ENCODE peak calls at places on chromosomes 12 and 14, in eight cellular contexts. E is A549; W is endodermal cell; S is colonic mucosa; C is CD8-positive, alpha-beta T cell; O is transverse colon; G is AG04450; Q is hepatocyte. H is an unnamed sample.

GRCh38 chr12:85029456-85029855 is 6.6 kb downstream of the TSPAN19 start:
- DNase-seq in E (peak; percentile 23), W (no peak), S (no peak), C (no peak), O (no peak), G (no peak), Q (peak; percentile 45), H (no peak)

GRCh38 chr12:79573820-79574219 is 116.9 kb downstream of the PAWR start:
- DNase-seq in E (no peak), W (no peak), S (no peak), C (no peak), O (no peak), G (no peak), Q (no peak), H (no peak)

GRCh38 chr14:52399104-52399503 is 85.0 kb downstream of the PTGER2 start:
- DNase-seq in E (no peak), W (no peak), S (no peak), C (no peak), O (no peak), G (no peak), Q (no peak), H (no peak)

GRCh38 chr12:27709932-27710591 is 570 bp upstream of the MRPS35 start:
- DNase-seq in E (peak; percentile 68), W (no peak), S (peak; percentile 40), C (no peak), O (peak; percentile 35), G (no peak), Q (no peak), H (no peak)

GRCh38 chr14:97978336-97978735 is 1181.2 kb downstream of the VRK1 start:
- DNase-seq in E (peak; percentile 42), W (peak; percentile 92), S (peak; percentile 81), C (peak; percentile 64), O (peak; percentile 78), G (no peak), Q (peak; percentile 90), H (peak; percentile 62)

GRCh38 chr14:72599579-72600470 is 294.1 kb downstream of the DPF3 start:
- DNase-seq in E (no peak), W (no peak), S (no peak), C (no peak), O (no peak), G (no peak), Q (no peak), H (no peak)

GRCh38 chr12:82524636-82525035 is 162.1 kb upstream of the TMTC2 start:
- DNase-seq in E (no peak), W (no peak), S (no peak), C (no peak), O (no peak), G (no peak), Q (no peak), H (no peak)

GRCh38 chr12:117985182-117985581 is 16.4 kb upstream of the KSR2 start:
- DNase-seq in E (no peak), W (no peak), S (no peak), C (no peak), O (no peak), G (no peak), Q (no peak), H (no peak)

GRCh38 chr14:21106191-21106505 is 5.3 kb downstream of the TMEM253 start:
- DNase-seq in E (peak; percentile 41), W (no peak), S (no peak), C (no peak), O (no peak), G (no peak), Q (no peak), H (no peak)

GRCh38 chr12:98954506-98954905 is 309.4 kb downstream of the APAF1 start:
- DNase-seq in E (no peak), W (no peak), S (no peak), C (no peak), O (no peak), G (no peak), Q (no peak), H (no peak)

GRCh38 chr12:8037046-8037663 is 4.6 kb downstream of the FOXJ2 start:
- DNase-seq in E (no peak), W (no peak), S (no peak), C (no peak), O (no peak), G (no peak), Q (no peak), H (no peak)

GRCh38 chr14:66540038-66540437 is 32.1 kb downstream of the GPHN start:
- DNase-seq in E (no peak), W (no peak), S (no peak), C (no peak), O (no peak), G (no peak), Q (no peak), H (no peak)

GRCh38 chr14:95097385-95097784 is 59.9 kb downstream of the DICER1 start:
- DNase-seq in E (no peak), W (no peak), S (no peak), C (no peak), O (no peak), G (no peak), Q (no peak), H (no peak)

GRCh38 chr14:59251811-59252771 is 63.6 kb downstream of the DAAM1 start:
- DNase-seq in E (no peak), W (no peak), S (no peak), C (no peak), O (no peak), G (no peak), Q (no peak), H (no peak)

GRCh38 chr12:62732861-62733427 is 202.0 kb downstream of the PPM1H start:
- DNase-seq in E (peak; percentile 92), W (no peak), S (no peak), C (no peak), O (no peak), G (no peak), Q (peak; percentile 36), H (no peak)

GRCh38 chr12:31874961-31875608 is 84.1 kb upstream of the RESF1 start:
- DNase-seq in E (peak; percentile 76), W (peak; percentile 81), S (peak; percentile 25), C (peak; percentile 59), O (peak; percentile 40), G (peak; percentile 8), Q (no peak), H (no peak)

GRCh38 chr12:6970096-6970527 is 352 bp downstream of the PHB2 start:
- DNase-seq in E (peak; percentile 36), W (no peak), S (no peak), C (no peak), O (no peak), G (no peak), Q (no peak), H (no peak)

DNA sequence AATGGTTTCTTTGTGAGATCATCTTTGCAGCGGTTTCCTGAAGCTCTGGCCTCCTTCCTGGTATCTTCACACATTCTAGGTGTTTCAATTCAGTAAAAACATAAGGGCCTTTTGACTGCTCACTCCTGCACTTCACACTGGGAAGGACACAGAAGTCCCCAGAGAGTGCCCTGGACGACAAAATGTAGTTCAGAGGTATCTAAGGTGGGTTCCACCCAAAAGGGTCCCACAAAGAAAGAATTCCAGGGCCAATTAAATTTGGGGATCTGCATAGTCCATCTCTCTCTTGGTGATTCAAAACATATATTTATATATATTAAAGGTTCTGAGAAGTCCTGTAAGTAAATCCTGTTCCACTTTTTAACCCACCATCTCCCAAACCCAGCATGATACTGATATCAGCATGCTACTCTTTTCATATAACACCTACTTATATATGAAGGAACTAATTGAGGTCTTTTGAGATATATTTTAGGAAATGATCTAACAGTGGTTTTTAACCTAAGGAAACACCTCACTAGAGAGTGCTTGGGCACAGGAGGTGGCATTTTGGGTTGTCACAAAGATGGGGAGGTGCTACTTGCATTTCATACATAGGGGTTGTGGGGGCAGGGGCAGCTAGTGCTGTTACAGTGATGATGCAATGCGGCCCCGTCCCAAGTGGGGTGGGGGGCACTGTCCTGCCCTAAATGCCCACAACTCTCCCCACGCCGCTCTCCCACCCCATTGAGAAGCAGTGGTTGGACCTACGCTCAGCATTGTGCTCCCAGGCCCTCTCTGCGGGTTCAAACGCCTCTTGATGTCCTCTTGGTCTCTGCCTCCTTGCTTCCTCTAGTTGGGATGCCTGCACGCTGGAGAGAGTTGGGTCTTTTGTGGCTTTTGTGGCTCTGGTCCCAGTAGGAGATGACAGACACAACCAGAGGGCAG is 109.4 kb downstream of the ARF6 start:
- DNase-seq in E (no peak), W (peak; percentile 55), S (peak; percentile 48), C (peak; percentile 44), O (peak; percentile 41), G (no peak), Q (no peak), H (no peak)
- H3K4me3 ChIP-seq in E (peak overlapping the region; percentile 48), W (no peak overlapping the region), S (peak overlapping the region; percentile 39), C (peak overlapping the region; percentile 44), O (no peak overlapping the region), G (no peak overlapping the region), Q (peak overlapping the region; percentile 37), H (no peak overlapping the region)

GRCh38 chr12:132945806-132946506 is 10.2 kb downstream of the ZNF605 start:
- DNase-seq in E (no peak), W (no peak), S (no peak), C (no peak), O (no peak), G (no peak), Q (no peak), H (no peak)
- H3K9me3 ChIP-seq in E (peaks cover 96% of the 10 kb centered on the region), W (peaks cover 98% of the 10 kb centered on the region), S (peaks cover 6% of the 10 kb centered on the region), C (peaks cover 9% of the 10 kb centered on the region), O (peaks cover 89% of the 10 kb centered on the region), G (peaks cover 91% of the 10 kb centered on the region), Q (peaks cover 44% of the 10 kb centered on the region), H (peaks cover 26% of the 10 kb centered on the region)

DNA sequence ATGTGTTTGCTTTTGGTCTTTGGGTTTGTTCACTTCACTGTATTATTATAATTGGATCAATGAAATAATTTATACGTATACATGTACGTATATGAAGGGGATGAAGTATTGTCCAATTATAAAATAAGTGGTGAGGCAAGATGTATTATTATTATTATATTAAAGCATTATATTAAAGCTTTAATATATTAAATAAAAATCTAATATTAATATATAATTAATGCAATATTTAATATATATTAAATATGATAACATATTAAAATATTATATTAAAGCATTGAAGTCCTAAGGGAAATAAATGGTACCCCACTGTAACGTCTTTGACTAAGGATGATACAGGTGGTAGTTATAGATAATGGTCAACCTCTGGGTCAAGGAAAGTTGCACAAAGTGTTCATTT is 63.7 kb upstream of the RTL1 start:
- DNase-seq in E (no peak), W (no peak), S (no peak), C (no peak), O (no peak), G (no peak), Q (no peak), H (no peak)
- TF ChIP-seq CTCF in E (no peak), W (no peak), S (no peak), C (no peak), O (no peak), G (no peak), Q (no peak), H (no peak)

GRCh38 chr12:20508362-20508761 is 140.0 kb downstream of the PDE3A start:
- DNase-seq in E (peak; percentile 72), W (no peak), S (no peak), C (no peak), O (no peak), G (no peak), Q (no peak), H (no peak)

GRCh38 chr12:20507061-20507460 is 138.7 kb downstream of the PDE3A start:
- DNase-seq in E (no peak), W (no peak), S (no peak), C (no peak), O (no peak), G (no peak), Q (no peak), H (no peak)

GRCh38 chr12:20508962-20509361 is 140.6 kb downstream of the PDE3A start:
- DNase-seq in E (no peak), W (no peak), S (no peak), C (no peak), O (no peak), G (no peak), Q (no peak), H (no peak)

GRCh38 chr12:20505056-20505455 is 136.7 kb downstream of the PDE3A start:
- DNase-seq in E (no peak), W (no peak), S (no peak), C (no peak), O (no peak), G (no peak), Q (no peak), H (no peak)

GRCh38 chr12:20507711-20508110 is 139.4 kb downstream of the PDE3A start:
- DNase-seq in E (no peak), W (no peak), S (no peak), C (no peak), O (no peak), G (no peak), Q (no peak), H (no peak)
- H3K4me3 ChIP-seq in E (no peak overlapping the region), W (no peak overlapping the region), S (no peak overlapping the region), C (no peak overlapping the region), O (no peak overlapping the region), G (no peak overlapping the region), Q (no peak overlapping the region), H (no peak overlapping the region)